ENCODE peak calls at places on chromosomes 12 and 14, in four cellular contexts. One of them, this sample, is unnamed.

GRCh38 chr12:96422192-96422591 is 22.0 kb upstream of the CDK17 start:
- DNase-seq in SK-N-SH: no peak
- DNase-seq in K562: no peak
- DNase-seq in WTC11: no peak
- DNase-seq in this sample: no peak

GRCh38 chr12:130761537-130762318 is 45.6 kb upstream of the RIMBP2 start:
- DNase-seq in WTC11: peak; percentile 73
- DNase-seq in K562: peak; percentile 56
- DNase-seq in SK-N-SH: peak; percentile 90
- DNase-seq in this sample: no peak

GRCh38 chr12:47843226-47843980 is 23.7 kb upstream of the HDAC7 start:
- DNase-seq in SK-N-SH: no peak
- DNase-seq in WTC11: no peak
- DNase-seq in K562: no peak
- DNase-seq in this sample: no peak

GRCh38 chr12:104573-105081 is 38.1 kb downstream of the IQSEC3 start:
- DNase-seq in SK-N-SH: no peak
- DNase-seq in WTC11: peak; percentile 30
- DNase-seq in K562: no peak
- DNase-seq in this sample: no peak

GRCh38 chr14:36022765-36023415 is 153.6 kb downstream of the PTCSC3 start:
- DNase-seq in K562: no peak
- DNase-seq in WTC11: no peak
- DNase-seq in SK-N-SH: no peak
- DNase-seq in this sample: no peak

GRCh38 chr14:45094275-45094674 is 10.4 kb downstream of the PRPF39 start:
- DNase-seq in WTC11: no peak
- DNase-seq in SK-N-SH: no peak
- DNase-seq in K562: no peak
- DNase-seq in this sample: no peak

GRCh38 chr14:35969310-35969709 is 143.2 kb downstream of the BRMS1L start:
- DNase-seq in SK-N-SH: no peak
- DNase-seq in K562: no peak
- DNase-seq in WTC11: no peak
- DNase-seq in this sample: no peak

GRCh38 chr12:132229423-132229760 is 85.1 kb downstream of the NOC4L start:
- DNase-seq in WTC11: no peak
- DNase-seq in SK-N-SH: no peak
- DNase-seq in K562: no peak
- DNase-seq in this sample: no peak

GRCh38 chr14:91732859-91733477 is 1.1 kb upstream of the CATSPERB start:
- DNase-seq in K562: no peak
- DNase-seq in WTC11: no peak
- DNase-seq in SK-N-SH: no peak
- DNase-seq in this sample: no peak

GRCh38 chr12:71431991-71432390 is 7.6 kb upstream of the LGR5 start:
- DNase-seq in SK-N-SH: no peak
- DNase-seq in WTC11: no peak
- DNase-seq in K562: no peak
- DNase-seq in this sample: no peak

GRCh38 chr14:68552075-68552474 is 240.8 kb downstream of the ZFP36L1 start:
- DNase-seq in SK-N-SH: no peak
- DNase-seq in WTC11: no peak
- DNase-seq in K562: no peak
- DNase-seq in this sample: no peak

GRCh38 chr14:68553326-68553725 is 239.5 kb downstream of the ZFP36L1 start:
- DNase-seq in K562: no peak
- DNase-seq in WTC11: no peak
- DNase-seq in SK-N-SH: no peak
- DNase-seq in this sample: no peak

GRCh38 chr14:68554231-68554630 is 238.6 kb downstream of the ZFP36L1 start:
- DNase-seq in WTC11: no peak
- DNase-seq in K562: no peak
- DNase-seq in SK-N-SH: no peak
- DNase-seq in this sample: no peak

GRCh38 chr14:68551045-68551683 is 241.7 kb downstream of the ZFP36L1 start:
- DNase-seq in K562: no peak
- DNase-seq in SK-N-SH: no peak
- DNase-seq in WTC11: no peak
- DNase-seq in this sample: no peak

DNA sequence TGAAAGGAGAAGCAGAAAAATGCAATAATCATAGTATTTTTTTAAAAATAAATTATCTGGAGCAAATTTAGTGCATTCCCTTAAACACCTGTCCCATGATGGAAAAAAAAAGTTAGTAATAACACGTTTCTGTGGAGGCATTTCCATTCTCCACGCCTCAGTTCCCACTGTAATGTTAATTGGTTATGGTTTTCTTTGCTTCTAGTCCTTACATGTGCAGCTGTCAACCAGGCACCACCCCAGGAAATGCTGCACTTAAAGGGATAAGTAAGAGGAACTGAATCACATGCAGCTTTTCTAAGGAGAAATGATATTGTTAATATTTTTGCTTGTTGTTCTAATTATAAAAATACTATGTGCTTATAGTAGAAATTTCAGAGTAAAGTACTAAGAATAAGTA is 240.3 kb downstream of the ZFP36L1 start:
- DNase-seq in SK-N-SH: no peak
- DNase-seq in K562: no peak
- DNase-seq in WTC11: no peak
- DNase-seq in this sample: no peak
- TF ChIP-seq USF1 in SK-N-SH: no peak
- TF ChIP-seq USF1 in K562: no peak
- TF ChIP-seq USF1 in WTC11: no peak
- TF ChIP-seq USF1 in this sample: no peak

GRCh38 chr14:61547186-61548121 is 147.9 kb upstream of the HIF1A start:
- DNase-seq in WTC11: no peak
- DNase-seq in SK-N-SH: no peak
- DNase-seq in K562: no peak
- DNase-seq in this sample: no peak
- TF ChIP-seq USF1 in WTC11: no peak
- TF ChIP-seq USF1 in SK-N-SH: no peak
- TF ChIP-seq USF1 in K562: no peak
- TF ChIP-seq USF1 in this sample: no peak

GRCh38 chr14:105455766-105456660 is 18.6 kb upstream of the CRIP2 start:
- DNase-seq in WTC11: no peak
- DNase-seq in SK-N-SH: no peak
- DNase-seq in K562: no peak
- DNase-seq in this sample: no peak

GRCh38 chr14:105453847-105454246 is 20.8 kb upstream of the CRIP2 start:
- DNase-seq in SK-N-SH: no peak
- DNase-seq in K562: no peak
- DNase-seq in WTC11: no peak
- DNase-seq in this sample: no peak

GRCh38 chr14:105452963-105453362 is 21.7 kb upstream of the CRIP2 start:
- DNase-seq in SK-N-SH: no peak
- DNase-seq in WTC11: no peak
- DNase-seq in K562: no peak
- DNase-seq in this sample: no peak

GRCh38 chr14:105456736-105457703 is 17.6 kb upstream of the CRIP2 start:
- DNase-seq in WTC11: no peak
- DNase-seq in K562: no peak
- DNase-seq in SK-N-SH: no peak
- DNase-seq in this sample: no peak

DNA sequence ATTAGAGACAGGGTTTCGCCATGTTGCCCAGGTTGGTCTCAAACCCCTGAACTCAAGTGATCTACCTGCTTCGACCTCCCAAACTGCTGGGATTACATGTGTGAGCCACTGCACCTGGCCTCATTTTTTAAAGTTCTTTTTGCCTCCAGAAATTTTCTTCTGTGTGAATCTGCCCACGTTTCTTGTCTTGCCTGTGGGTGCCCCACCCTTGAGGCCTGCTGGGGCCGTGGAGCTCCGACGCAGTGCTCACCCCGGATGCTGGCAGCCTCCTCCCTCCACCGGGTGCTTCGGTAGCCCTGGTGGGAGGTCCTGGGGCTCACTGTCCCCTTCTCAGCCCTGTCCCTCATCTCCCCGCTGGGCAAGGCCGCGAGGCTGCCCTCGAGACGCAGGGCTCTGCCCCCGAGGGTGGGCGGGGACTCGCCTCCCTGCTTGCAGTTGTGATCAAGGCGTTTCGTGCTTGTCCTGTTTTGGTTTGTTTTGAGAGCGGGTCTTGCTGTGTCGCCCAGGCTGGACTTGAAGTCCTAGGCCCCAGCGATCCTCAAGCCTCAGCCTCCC is 19.5 kb upstream of the CRIP2 start:
- DNase-seq in K562: no peak
- DNase-seq in WTC11: no peak
- DNase-seq in SK-N-SH: no peak
- DNase-seq in this sample: no peak
- TF ChIP-seq USF1 in K562: no peak
- TF ChIP-seq USF1 in WTC11: no peak
- TF ChIP-seq USF1 in SK-N-SH: no peak
- TF ChIP-seq USF1 in this sample: no peak

DNA sequence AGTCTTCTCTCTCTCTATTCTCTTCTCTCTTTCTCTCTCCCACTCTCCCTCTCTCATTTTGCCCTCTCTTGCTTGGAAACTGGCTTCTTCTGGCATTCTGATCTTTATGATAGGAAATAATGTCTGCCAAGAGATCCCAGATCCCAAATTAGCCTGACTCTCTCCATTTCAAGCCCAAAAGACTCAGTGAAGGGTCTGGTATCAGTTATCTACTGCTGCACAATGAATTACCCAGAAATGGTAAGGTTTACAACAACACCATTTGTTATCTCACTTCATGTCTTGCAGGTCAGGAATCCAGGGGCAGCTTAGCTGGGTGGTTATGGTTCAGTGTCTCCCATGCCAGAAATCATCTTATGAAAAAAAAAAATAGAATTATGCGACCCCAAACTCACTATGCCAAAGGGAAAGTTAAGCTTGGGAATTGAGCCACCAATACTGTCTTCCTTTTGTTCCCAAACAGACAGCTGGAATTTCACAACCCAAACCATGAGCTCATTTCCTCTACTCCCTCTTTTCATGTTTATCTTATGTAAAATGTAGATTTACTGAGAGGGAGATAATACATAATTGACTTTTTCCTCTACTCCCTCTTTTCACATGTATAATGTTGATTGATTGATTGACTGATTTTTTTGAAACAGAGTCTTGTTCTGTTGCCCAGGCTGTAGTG is 67.8 kb upstream of the FICD start:
- DNase-seq in WTC11: no peak
- DNase-seq in SK-N-SH: peak; percentile 35
- DNase-seq in K562: no peak
- DNase-seq in this sample: no peak
- TF ChIP-seq USF1 in WTC11: no peak
- TF ChIP-seq USF1 in SK-N-SH: no peak
- TF ChIP-seq USF1 in K562: no peak
- TF ChIP-seq USF1 in this sample: no peak

DNA sequence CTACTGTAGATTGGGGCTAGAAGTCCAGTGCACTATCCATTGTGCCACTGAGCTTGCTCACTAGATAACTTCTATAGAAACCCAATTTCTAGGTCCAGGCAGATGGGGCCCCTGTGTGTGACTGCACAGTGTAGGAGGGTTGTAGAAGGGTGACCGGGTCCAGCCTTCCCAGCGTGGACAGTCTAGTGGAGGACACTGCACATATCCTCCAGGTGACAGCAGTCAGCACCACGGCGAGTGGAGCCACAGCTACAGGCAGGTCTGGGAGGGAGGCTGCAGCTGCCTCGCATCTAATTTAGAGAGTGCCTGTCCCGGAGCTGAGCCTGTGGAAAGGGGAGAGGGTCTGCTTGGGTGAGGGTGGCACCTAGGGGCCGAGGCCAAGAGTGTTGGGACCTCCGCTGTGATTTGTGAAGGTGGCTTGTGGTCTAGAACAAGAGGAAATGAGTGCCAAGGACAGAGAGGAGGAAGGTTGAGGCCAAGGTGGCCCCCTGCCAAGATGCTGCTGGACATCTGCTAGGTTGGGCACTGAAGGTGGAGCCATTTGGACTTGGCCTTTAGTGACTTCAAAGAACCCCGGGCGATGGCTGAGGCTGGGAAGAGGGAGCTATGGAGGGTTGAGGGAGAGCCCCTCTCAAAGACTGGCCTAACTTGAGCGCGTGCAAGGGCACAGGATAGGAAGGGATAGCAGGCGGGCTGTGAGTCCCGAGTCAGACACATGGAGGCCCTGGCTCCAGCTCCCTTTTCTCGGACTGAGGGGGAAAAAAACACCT is 46.0 kb upstream of the TRAF3 start:
- DNase-seq in SK-N-SH: no peak
- DNase-seq in WTC11: no peak
- DNase-seq in K562: no peak
- DNase-seq in this sample: no peak
- TF ChIP-seq USF1 in SK-N-SH: no peak
- TF ChIP-seq USF1 in WTC11: no peak
- TF ChIP-seq USF1 in K562: no peak
- TF ChIP-seq USF1 in this sample: no peak

DNA sequence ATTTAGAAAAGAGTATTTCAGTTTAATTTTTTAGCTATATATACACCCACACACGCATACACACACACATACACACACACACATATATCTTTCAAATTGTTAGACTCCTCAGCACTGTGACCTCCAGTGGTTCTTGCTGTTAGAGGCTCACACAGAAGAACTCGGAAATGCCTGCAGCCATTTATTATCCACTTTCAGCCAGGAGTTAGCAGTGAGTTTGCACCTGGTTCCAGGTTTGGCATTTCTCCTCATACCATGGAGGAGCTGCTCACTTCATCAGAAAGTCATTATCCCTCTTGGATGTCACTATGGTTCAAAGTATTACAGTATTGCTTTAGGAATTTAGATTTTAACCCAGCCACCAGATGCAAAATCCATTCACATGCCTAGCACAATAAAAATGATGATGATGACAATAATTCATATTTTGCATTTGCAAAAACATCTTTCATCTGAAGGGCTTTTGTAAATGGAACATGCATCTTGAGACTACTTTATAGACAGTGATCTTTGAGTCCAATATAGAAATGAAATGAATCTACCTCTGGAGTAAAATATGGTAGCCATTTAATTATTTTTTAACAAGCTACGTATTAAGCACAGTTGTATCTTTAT is 42.3 kb downstream of the NPAS3 start:
- DNase-seq in SK-N-SH: no peak
- DNase-seq in K562: no peak
- DNase-seq in WTC11: no peak
- DNase-seq in this sample: no peak
- TF ChIP-seq USF1 in SK-N-SH: no peak
- TF ChIP-seq USF1 in K562: no peak
- TF ChIP-seq USF1 in WTC11: no peak
- TF ChIP-seq USF1 in this sample: no peak

DNA sequence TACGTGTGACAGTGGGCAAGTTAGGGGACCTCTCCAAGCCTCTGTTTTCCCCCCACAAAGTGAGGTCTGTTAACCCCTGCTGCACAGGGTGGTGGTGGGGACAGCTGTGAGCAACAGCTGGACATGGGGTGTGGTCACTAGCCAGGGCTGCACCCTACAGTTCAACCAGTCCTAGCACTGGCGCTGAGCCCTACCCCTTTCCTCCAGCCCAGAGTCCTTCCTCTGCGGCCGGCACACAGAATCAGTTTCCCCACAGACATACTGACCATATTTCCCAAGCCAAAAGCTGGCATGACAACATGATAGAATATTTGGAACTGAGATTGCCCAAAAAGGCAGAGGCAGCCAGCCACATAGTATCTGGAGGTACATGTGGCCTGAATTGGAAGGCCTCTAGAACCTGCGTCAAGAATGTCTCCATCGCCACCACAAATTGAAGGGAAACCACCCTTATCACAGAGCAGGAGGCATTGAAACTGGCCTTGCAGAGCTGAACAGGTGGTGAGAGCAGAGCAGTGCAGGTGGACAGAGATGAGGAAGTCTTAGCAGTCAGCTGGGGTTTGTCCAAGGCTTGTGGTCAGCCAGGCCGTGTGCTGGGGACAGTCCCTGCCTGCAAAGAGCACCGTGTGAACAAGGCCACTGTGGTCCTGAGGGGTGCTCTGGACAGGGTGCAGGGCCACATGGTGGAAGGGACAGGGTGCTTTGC is 21.2 kb downstream of the DEGS2 start:
- DNase-seq in WTC11: no peak
- DNase-seq in SK-N-SH: no peak
- DNase-seq in K562: no peak
- DNase-seq in this sample: no peak
- TF ChIP-seq USF1 in WTC11: no peak
- TF ChIP-seq USF1 in SK-N-SH: no peak
- TF ChIP-seq USF1 in K562: no peak
- TF ChIP-seq USF1 in this sample: no peak

This sample was measured in GM12878.